ENCODE peak calls at places on chromosomes 12 and 14, in eight cellular contexts. W, R, U, M, S, V, Z and K are unnamed samples.

GRCh38 chr12:113776536-113776935 is 189.6 kb downstream of the RBM19 start:
- DNase-seq in W (no peak), R (no peak), U (no peak), M (no peak), S (no peak), V (no peak), Z (no peak), K (no peak)

GRCh38 chr12:116372815-116373214 is 95.3 kb upstream of the MED13L start:
- DNase-seq in W (no peak), R (no peak), U (no peak), M (no peak), S (no peak), V (no peak), Z (no peak), K (no peak)

GRCh38 chr12:52090291-52090690 is 10.8 kb downstream of the SMIM41 start:
- DNase-seq in W (no peak), R (no peak), U (no peak), M (no peak), S (no peak), V (peak; percentile 9), Z (no peak), K (no peak)

GRCh38 chr12:54300732-54301427 is at the start of gene NFE2:
- DNase-seq in W (peak; percentile 77), R (no peak), U (peak; percentile 78), M (peak; percentile 49), S (peak; percentile 77), V (peak; percentile 84), Z (no peak), K (peak; percentile 75)

GRCh38 chr14:71142375-71143038 is 235.2 kb downstream of the PCNX1 start:
- DNase-seq in W (no peak), R (peak; percentile 27), U (no peak), M (no peak), S (no peak), V (no peak), Z (no peak), K (no peak)

GRCh38 chr14:48575772-48576171 is 900.4 kb upstream of the MDGA2 start:
- DNase-seq in W (peak; percentile 31), R (no peak), U (peak; percentile 3), M (no peak), S (no peak), V (no peak), Z (no peak), K (peak; percentile 52)

GRCh38 chr12:10409387-10409786 is at the start of gene KLRC4:
- DNase-seq in W (no peak), R (peak; percentile 60), U (no peak), M (no peak), S (no peak), V (peak; percentile 3), Z (no peak), K (no peak)

GRCh38 chr12:53995311-53996187 is 4.4 kb upstream of the HOXC9 start:
- DNase-seq in W (no peak), R (no peak), U (peak; percentile 81), M (no peak), S (no peak), V (no peak), Z (no peak), K (peak; percentile 80)

GRCh38 chr12:52015393-52016081 is 8.8 kb downstream of the TAMALIN start:
- DNase-seq in W (no peak), R (no peak), U (no peak), M (no peak), S (no peak), V (no peak), Z (no peak), K (no peak)

GRCh38 chr14:55731881-55732498 is 152.0 kb downstream of the KTN1 start:
- DNase-seq in W (peak; percentile 53), R (peak; percentile 46), U (no peak), M (peak; percentile 20), S (no peak), V (no peak), Z (peak; percentile 51), K (peak; percentile 81)

GRCh38 chr14:37843969-37844607 is 248.7 kb downstream of the TTC6 start:
- DNase-seq in W (peak; percentile 16), R (no peak), U (peak; percentile 23), M (no peak), S (no peak), V (no peak), Z (no peak), K (no peak)

GRCh38 chr12:90938451-90938850 is 16.5 kb downstream of the CCER1 start:
- DNase-seq in W (no peak), R (peak; percentile 77), U (no peak), M (no peak), S (no peak), V (peak; percentile 20), Z (no peak), K (no peak)